ENCODE peak calls at places on chromosomes 1 and 21, in nine cellular contexts. L is fibroblast of villous mesenchyme, A is OCI-LY7, G is cardiac muscle cell, P is pancreas, Z is heart right ventricle, C is GM23338, D is IMR-90, R is PC-9. O is an unnamed sample.
A peak's percentile ranks its signal among the peaks of the same experiment; 100 is the strongest.

GRCh38 chr1:203122159-203122558 is 5.4 kb upstream of the ADORA1 start:
- DNase-seq in A (no peak), G (no peak), Z (no peak), D (no peak), L (no peak), C (no peak), P (no peak), R (no peak), O (no peak)

GRCh38 chr1:51301844-51302162 is 28.6 kb downstream of the TTC39A start:
- DNase-seq in Z (no peak), L (no peak), A (no peak), P (no peak), D (no peak), C (no peak), G (no peak), R (no peak), O (no peak)

GRCh38 chr1:44660176-44660575 is 14.1 kb downstream of the TMEM53 start:
- DNase-seq in D (no peak), A (no peak), P (peak; percentile 90), C (no peak), R (no peak), G (no peak), Z (peak; percentile 84), L (peak; percentile 7), O (peak; percentile 26)

GRCh38 chr1:29122662-29122986 is 1.1 kb downstream of the TMEM200B start:
- DNase-seq in D (peak; percentile 67), A (no peak), C (peak; percentile 53), L (peak; percentile 73), P (peak; percentile 37), Z (peak; percentile 73), G (peak; percentile 32), R (peak; percentile 58), O (peak; percentile 78)

GRCh38 chr21:28099296-28099695 is 893.4 kb downstream of the LTN1 start:
- DNase-seq in A (no peak), R (no peak), D (peak; percentile 10), Z (peak; percentile 29), L (peak; percentile 33), G (peak; percentile 30), P (no peak), C (no peak), O (peak; percentile 67)

GRCh38 chr21:42746593-42747266 is 93.3 kb downstream of the PDE9A start:
- DNase-seq in C (no peak), A (peak; percentile 59), R (no peak), G (no peak), L (no peak), D (no peak), P (no peak), Z (no peak), O (no peak)

GRCh38 chr1:198966519-198966918 is 327.7 kb downstream of the PTPRC start:
- DNase-seq in Z (no peak), D (no peak), A (no peak), L (no peak), P (no peak), G (no peak), C (no peak), R (no peak), O (no peak)

GRCh38 chr1:242524571-242525359 is at the start of gene PLD5:
- DNase-seq in G (peak; percentile 52), C (peak; percentile 73), D (no peak), A (no peak), P (no peak), Z (no peak), R (no peak), L (no peak), O (no peak)

GRCh38 chr1:10953505-10954193 is 58.8 kb upstream of the TARDBP start:
- DNase-seq in L (no peak), A (no peak), P (no peak), R (no peak), Z (no peak), C (no peak), D (no peak), G (no peak), O (no peak)

GRCh38 chr21:33026878-33027400 is 1.2 kb downstream of the OLIG2 start:
- DNase-seq in R (no peak), P (no peak), A (no peak), Z (no peak), C (peak; percentile 66), L (no peak), G (no peak), D (peak; percentile 12), O (no peak)

DNA sequence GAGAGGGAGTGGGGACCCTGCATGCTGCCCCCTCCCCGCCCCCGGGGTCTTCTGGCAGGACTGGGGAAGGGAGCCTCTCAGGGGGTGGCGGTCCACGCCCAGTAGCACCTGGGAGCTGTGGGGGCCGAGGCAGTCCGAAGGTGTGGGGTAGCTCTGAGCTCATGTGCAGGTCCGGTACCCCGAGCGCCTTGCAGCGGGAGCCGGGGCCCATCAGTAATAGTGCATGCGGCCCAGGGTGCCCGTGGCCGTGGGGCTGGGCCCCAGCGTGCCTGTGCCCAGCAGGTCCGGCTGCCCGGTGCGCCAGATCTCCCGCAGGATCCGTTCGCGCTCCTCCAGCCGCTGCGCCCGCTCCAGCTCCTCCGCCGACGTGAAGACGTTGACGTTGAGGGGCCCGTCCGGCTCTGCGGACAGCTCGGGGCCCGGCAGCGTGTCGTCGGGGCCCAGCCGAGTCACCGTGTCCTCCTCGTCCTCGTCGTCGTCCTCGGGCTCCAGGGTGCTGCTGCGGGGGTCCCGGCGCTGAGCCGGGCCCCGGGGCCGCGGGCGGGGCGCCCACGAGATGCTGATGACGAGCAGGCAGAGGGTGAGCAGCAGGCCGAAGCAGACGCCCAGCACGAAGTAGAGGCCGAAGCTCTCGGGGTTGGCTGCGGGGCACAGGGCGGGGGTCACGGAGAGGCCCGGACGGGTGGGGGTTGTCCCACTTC is 1.2 kb downstream of the EVA1B start:
- DNase-seq in Z (no peak), C (peak; percentile 52), R (no peak), A (no peak), L (no peak), D (no peak), P (no peak), G (no peak), O (peak; percentile 27)
- H3K4me3 ChIP-seq in Z (peak overlapping the region; percentile 88), C (peak overlapping the region; percentile 88), R (no peak overlapping the region), A (no peak overlapping the region), L (peak overlapping the region; percentile 82), D (peak overlapping the region; percentile 78), P (no peak overlapping the region), G (peak overlapping the region; percentile 37), O (peak overlapping the region; percentile 64)

GRCh38 chr1:47701741-47702515 is 264.1 kb downstream of the FOXD2 start:
- DNase-seq in L (no peak), R (no peak), P (no peak), G (no peak), C (no peak), Z (no peak), A (no peak), D (no peak), O (no peak)

GRCh38 chr1:47703161-47703825 is 265.4 kb downstream of the FOXD2 start:
- DNase-seq in A (no peak), G (no peak), D (no peak), C (no peak), R (no peak), L (no peak), P (no peak), Z (no peak), O (no peak)

GRCh38 chr1:47705517-47706130 is 267.8 kb downstream of the FOXD2 start:
- DNase-seq in L (peak; percentile 3), Z (no peak), D (no peak), C (no peak), P (no peak), A (no peak), G (no peak), R (no peak), O (no peak)

GRCh38 chr1:47701283-47701682 is 263.4 kb downstream of the FOXD2 start:
- DNase-seq in Z (no peak), A (no peak), L (no peak), R (no peak), C (no peak), G (no peak), D (no peak), P (no peak), O (no peak)

GRCh38 chr1:47703981-47704596 is 266.2 kb downstream of the FOXD2 start:
- DNase-seq in G (no peak), D (peak; percentile 30), L (peak; percentile 12), P (no peak), R (no peak), A (no peak), Z (no peak), C (no peak), O (peak; percentile 25)
- TF ChIP-seq CTCF in G (peak; percentile 26), D (peak; percentile 21), L (peak; percentile 17), P (no peak), R (no peak), A (peak; percentile 55), Z (no peak), C (peak; percentile 41), O (peak; percentile 23)

DNA sequence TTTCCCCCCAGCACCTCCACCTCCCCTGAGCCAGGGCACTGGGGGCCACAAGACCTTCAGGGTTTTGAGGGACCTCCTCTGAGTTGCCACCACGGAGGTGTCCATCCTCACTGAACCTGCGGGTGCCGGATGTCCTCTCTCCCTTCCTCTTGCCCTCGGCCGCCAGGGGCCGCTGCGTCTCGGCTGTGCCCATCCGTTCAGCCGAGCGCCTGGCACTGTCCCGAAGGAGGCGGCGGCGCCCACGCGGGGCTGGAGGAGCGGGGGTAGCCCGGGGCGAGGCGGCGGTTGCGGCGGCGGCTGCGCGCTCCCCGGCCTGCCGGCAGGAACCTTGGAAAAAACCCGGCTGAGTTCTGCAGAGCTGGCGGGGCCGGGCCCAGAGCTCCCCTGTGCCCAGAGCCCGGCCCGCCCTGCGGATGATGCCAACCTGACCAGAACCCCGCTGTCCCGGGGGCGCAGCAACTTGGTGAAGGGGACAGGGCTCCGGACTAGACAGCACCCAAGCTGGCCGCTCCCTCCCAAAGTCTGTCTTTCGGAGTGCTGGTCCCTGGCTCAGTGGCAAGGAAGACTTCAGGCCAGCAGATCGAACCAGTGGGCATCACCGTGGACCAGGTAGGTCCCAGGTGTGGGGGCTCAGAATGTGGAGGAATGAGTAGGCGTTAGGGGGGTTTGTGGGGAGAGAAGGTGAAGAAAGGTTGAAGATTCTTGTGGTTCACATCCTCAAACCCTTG is 3.7 kb upstream of the PPM1J start:
- DNase-seq in R (peak; percentile 78), A (peak; percentile 61), D (peak; percentile 58), G (peak; percentile 85), Z (peak; percentile 82), L (peak; percentile 59), P (peak; percentile 76), C (peak; percentile 88), O (peak; percentile 66)
- H3K4me3 ChIP-seq in R (peak overlapping the region; percentile 42), A (no peak overlapping the region), D (no peak overlapping the region), G (no peak overlapping the region), Z (peak overlapping the region; percentile 38), L (no peak overlapping the region), P (no peak overlapping the region), C (peak overlapping the region; percentile 50), O (no peak overlapping the region)

GRCh38 chr21:23016617-23017016 is 2018.4 kb downstream of the NCAM2 start:
- DNase-seq in R (peak; percentile 2), Z (no peak), C (peak; percentile 48), L (no peak), P (no peak), D (no peak), A (no peak), G (peak; percentile 51), O (no peak)
- TF ChIP-seq CTCF in R (peak; percentile 41), Z (no peak), C (peak; percentile 62), L (no peak), P (no peak), D (no peak), A (peak; percentile 31), G (no peak), O (no peak)

O was measured in fibroblast of pulmonary artery.